ENCODE peak calls at places on chromosomes 12 and 14, in five cellular contexts. Y is Panc1; I is effector memory CD4-positive, alpha-beta T cell; S is OCI-LY7; V is small intestine. D is an unnamed sample.

GRCh38 chr14:67111031-67111430 is 78.2 kb upstream of the GARIN2 start:
- DNase-seq in S (no peak), V (no peak), Y (no peak), I (no peak), D (no peak)

GRCh38 chr14:68622856-68623255 is 170.0 kb downstream of the ZFP36L1 start:
- DNase-seq in V (no peak), S (peak; percentile 73), Y (no peak), I (no peak), D (no peak)

GRCh38 chr14:77200406-77200985 is 18.9 kb downstream of the TMEM63C start:
- DNase-seq in V (no peak), S (no peak), I (no peak), Y (no peak), D (no peak)

GRCh38 chr14:63383776-63384367 is 65.1 kb upstream of the GPHB5 start:
- DNase-seq in S (peak; percentile 15), I (no peak), Y (no peak), V (peak; percentile 44), D (no peak)

GRCh38 chr12:103313894-103314293 is 181.9 kb downstream of the C12orf42 start:
- DNase-seq in V (no peak), S (no peak), I (no peak), Y (no peak), D (no peak)

GRCh38 chr12:87924149-87924548 is 105.1 kb downstream of the C12orf50 start:
- DNase-seq in I (no peak), S (no peak), Y (no peak), V (no peak), D (no peak)

GRCh38 chr12:83802011-83802410 is 1110.6 kb downstream of the SLC6A15 start:
- DNase-seq in Y (no peak), I (no peak), V (no peak), S (no peak), D (no peak)

GRCh38 chr12:71159260-71159659 is 1.5 kb upstream of the TSPAN8 start:
- DNase-seq in S (no peak), I (no peak), V (no peak), Y (no peak), D (no peak)

GRCh38 chr12:66859751-66860440 is 181.0 kb upstream of the GRIP1 start:
- DNase-seq in V (no peak), S (no peak), Y (no peak), I (no peak), D (no peak)

GRCh38 chr12:7079826-7080125 is 12.5 kb downstream of the C1R start:
- DNase-seq in S (no peak), Y (no peak), V (no peak), I (no peak), D (no peak)

GRCh38 chr14:101500061-101500460 is 61.2 kb upstream of the DIO3 start:
- DNase-seq in I (no peak), S (no peak), Y (no peak), V (no peak), D (no peak)

GRCh38 chr12:25051171-25051570 is 102.3 kb upstream of the BCAT1 start:
- DNase-seq in Y (no peak), V (no peak), I (no peak), S (no peak), D (no peak)

GRCh38 chr12:112013601-112014402 is 576 bp downstream of the ERP29 start:
- DNase-seq in I (peak; percentile 46), V (peak; percentile 88), Y (no peak), S (peak; percentile 88), D (peak; percentile 87)

GRCh38 chr12:42281281-42281680 is 43.2 kb upstream of the YAF2 start:
- DNase-seq in I (no peak), Y (no peak), V (no peak), S (no peak), D (no peak)

GRCh38 chr14:76090611-76091010 is 61.1 kb upstream of the GPATCH2L start:
- DNase-seq in S (no peak), V (no peak), I (no peak), Y (no peak), D (no peak)

GRCh38 chr14:45947785-45948184 is 694.8 kb upstream of the MIS18BP1 start:
- DNase-seq in I (no peak), V (no peak), Y (no peak), S (no peak), D (no peak)

GRCh38 chr12:108442077-108442476 is 73.0 kb upstream of the FICD start:
- DNase-seq in I (no peak), V (no peak), Y (no peak), S (no peak), D (no peak)

GRCh38 chr12:22333186-22333745 is 1.2 kb downstream of the ST8SIA1 start:
- DNase-seq in Y (no peak), V (no peak), S (no peak), I (no peak), D (no peak)

GRCh38 chr14:95547272-95547625 is 12.4 kb downstream of the GLRX5 start:
- DNase-seq in Y (no peak), S (no peak), V (no peak), I (no peak), D (no peak)
- H3K4me1 ChIP-seq in Y (peaks cover 28% of the 10 kb centered on the region), S (no peaks in the 10 kb centered on the region), V (no peaks in the 10 kb centered on the region), I (no peaks in the 10 kb centered on the region), D (no peaks in the 10 kb centered on the region)

DNA sequence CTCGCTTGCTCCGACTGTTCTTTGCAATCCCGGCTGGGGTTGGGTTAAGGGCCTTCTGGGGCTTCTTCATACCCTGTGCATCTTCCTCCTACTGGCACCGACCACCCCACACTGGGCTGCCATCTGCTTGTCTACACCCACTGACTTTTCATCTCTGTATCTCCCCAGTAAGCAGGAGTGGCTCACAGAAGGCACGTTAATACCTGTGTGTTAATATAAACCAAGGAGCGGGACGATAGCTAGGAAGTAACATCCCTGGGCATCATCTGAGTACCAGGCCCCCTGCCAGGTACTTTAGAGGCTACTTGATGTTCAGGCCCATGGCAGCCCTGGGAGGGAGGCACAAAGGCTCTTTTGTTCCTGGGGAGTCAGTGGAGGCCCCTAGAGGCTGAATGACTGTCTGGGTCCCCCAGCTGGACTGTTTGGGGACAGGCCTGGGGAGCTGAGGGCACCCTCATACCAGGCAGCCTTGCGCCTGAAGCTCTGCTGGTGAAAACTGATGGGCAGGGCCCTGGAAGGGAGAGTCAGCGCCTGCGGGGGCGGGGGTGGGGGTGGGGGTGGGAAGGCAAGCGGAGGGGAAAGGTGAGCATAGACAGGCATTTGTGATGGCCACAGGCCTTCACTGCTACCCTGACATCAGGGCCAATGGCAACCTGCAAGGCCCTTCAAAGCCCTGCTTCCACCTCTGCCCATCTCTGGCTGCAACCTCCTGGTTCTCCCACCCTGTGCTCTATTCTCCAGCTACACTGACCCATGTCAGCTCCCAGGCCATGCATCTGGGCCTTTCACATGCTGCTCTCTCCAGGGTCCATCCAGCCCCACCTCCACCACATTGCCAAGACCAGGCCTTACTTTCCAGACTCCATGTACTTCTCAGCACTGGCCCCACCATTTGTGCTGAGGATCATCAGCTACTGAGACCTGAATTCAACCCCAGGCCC is 34.2 kb upstream of the DEGS2 start:
- DNase-seq in S (peak; percentile 24), I (no peak), Y (no peak), V (no peak), D (no peak)
- H3K4me3 ChIP-seq in S (peak overlapping the region; percentile 21), I (no peak overlapping the region), Y (peak overlapping the region; percentile 57), V (no peak overlapping the region), D (peak overlapping the region; percentile 52)

DNA sequence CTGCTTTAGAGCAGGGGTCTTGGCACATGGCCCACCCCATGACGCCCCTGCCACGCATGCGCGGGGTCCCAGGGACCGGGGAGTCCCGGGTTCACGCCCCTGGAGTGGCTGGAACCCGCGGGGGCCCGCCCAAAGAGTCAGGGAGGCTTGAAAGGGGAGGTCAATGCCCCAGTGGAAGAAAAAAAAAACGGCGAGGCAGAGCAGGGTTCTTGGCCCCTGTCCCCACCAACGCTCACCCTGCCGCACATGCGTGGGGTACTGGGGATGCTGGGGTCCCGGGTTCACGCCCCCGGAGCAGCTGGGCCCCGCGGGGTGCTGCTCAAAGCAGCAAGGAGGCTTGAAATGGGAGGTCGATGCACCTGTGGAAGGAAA is 319.1 kb downstream of the ALG10 start:
- DNase-seq in Y (no peak), I (no peak), S (no peak), V (no peak), D (no peak)
- H3K9me3 ChIP-seq in Y (no peaks in the 10 kb centered on the region), I (peaks cover 2% of the 10 kb centered on the region), S (no peaks in the 10 kb centered on the region), V (peaks cover 9% of the 10 kb centered on the region), D (no peaks in the 10 kb centered on the region)

GRCh38 chr12:53589423-53589822 is 36.8 kb downstream of the ATF7 start:
- DNase-seq in S (no peak), I (no peak), Y (no peak), V (no peak), D (no peak)
- H3K4me1 ChIP-seq in S (no peaks in the 10 kb centered on the region), I (no peaks in the 10 kb centered on the region), Y (peaks cover 15% of the 10 kb centered on the region), V (peaks cover 3% of the 10 kb centered on the region), D (peaks cover 14% of the 10 kb centered on the region)

GRCh38 chr12:49344486-49345047 is 2.1 kb upstream of the DNAJC22 start:
- DNase-seq in V (no peak), Y (no peak), I (no peak), S (no peak), D (no peak)
- H3K4me3 ChIP-seq in V (no peak overlapping the region), Y (no peak overlapping the region), I (no peak overlapping the region), S (peak overlapping the region; percentile 13), D (no peak overlapping the region)

GRCh38 chr12:133130038-133130807 is at the start of the genes ZNF10 and ZNF891:
- DNase-seq in V (peak; percentile 94), I (peak; percentile 90), Y (peak; percentile 72), S (peak; percentile 94), D (peak; percentile 98)

GRCh38 chr12:133120385-133121191 is 9.5 kb downstream of the ZNF891 start:
- DNase-seq in Y (no peak), V (no peak), I (no peak), S (no peak), D (no peak)

GRCh38 chr12:133129368-133130037 is 571 bp downstream of the ZNF891 start:
- DNase-seq in I (no peak), S (peak; percentile 44), V (peak; percentile 14), Y (no peak), D (no peak)

GRCh38 chr12:133124674-133125073 is 5.4 kb downstream of the ZNF891 start:
- DNase-seq in S (no peak), Y (no peak), V (no peak), I (no peak), D (no peak)
- H3K9me3 ChIP-seq in S (peaks cover 84% of the 10 kb centered on the region), Y (peaks cover 92% of the 10 kb centered on the region), V (peaks cover 6% of the 10 kb centered on the region), I (peaks cover 77% of the 10 kb centered on the region), D (peaks cover 88% of the 10 kb centered on the region)